ENCODE peak calls at places on chromosomes 2 and 18, in nine cellular contexts. C, W, V, A, L, D, K, E and M are unnamed samples. For H3K36me3, the result is how much of the 10 kb centered on the place peaks cover.

GRCh38 chr2:240434728-240435456 is 571 bp upstream of the GPC1 start:
- DNase-seq in V (peak), A (peak), E (peak), C (peak), W (peak), L (peak), D (peak), K (peak), M (peak)

GRCh38 chr18:1954583-1955312 is 616.6 kb downstream of the METTL4 start:
- DNase-seq in C (no peak), K (no peak), W (no peak), E (no peak), L (no peak), V (no peak), D (no peak), A (no peak), M (no peak)

GRCh38 chr2:105396254-105397024 is 2.4 kb downstream of the FHL2 start:
- DNase-seq in V (no peak), L (no peak), C (no peak), A (no peak), K (peak), D (peak), E (peak), W (peak), M (no peak)

GRCh38 chr2:234422895-234423505 is 73.9 kb downstream of the ARL4C start:
- DNase-seq in A (no peak), K (no peak), C (no peak), E (no peak), V (peak), W (no peak), L (no peak), D (no peak), M (no peak)

GRCh38 chr2:37389984-37390765 is 45.7 kb downstream of the QPCT start:
- DNase-seq in D (no peak), V (peak), W (peak), E (peak), L (peak), A (peak), K (no peak), C (no peak), M (no peak)

GRCh38 chr2:28352726-28353125 is 39.9 kb upstream of the FOSL2 start:
- DNase-seq in V (no peak), K (peak), E (no peak), C (peak), D (no peak), A (no peak), L (no peak), W (no peak), M (no peak)

GRCh38 chr18:35117951-35118411 is 76.8 kb downstream of the MAPRE2 start:
- DNase-seq in W (no peak), D (no peak), V (no peak), K (no peak), L (no peak), E (no peak), A (no peak), C (no peak), M (no peak)

GRCh38 chr2:57373530-57373929 is 673.1 kb upstream of the VRK2 start:
- DNase-seq in A (no peak), K (no peak), L (no peak), V (no peak), C (no peak), D (no peak), W (peak), E (no peak), M (no peak)

GRCh38 chr2:149544692-149545091 is 42.9 kb downstream of the MMADHC start:
- DNase-seq in E (no peak), A (no peak), C (no peak), L (no peak), W (no peak), V (peak), K (no peak), D (no peak), M (no peak)

GRCh38 chr2:207163815-207164747 is 1.7 kb downstream of the KLF7 start:
- DNase-seq in C (peak), E (peak), L (no peak), W (peak), A (peak), K (peak), D (peak), V (peak), M (peak)

GRCh38 chr2:218070587-218070986 is 1.5 kb downstream of the RUFY4 start:
- DNase-seq in V (no peak), L (no peak), K (no peak), C (no peak), A (no peak), E (no peak), D (no peak), W (no peak), M (no peak)

GRCh38 chr18:40382191-40382590 is 1572.8 kb upstream of the PIK3C3 start:
- DNase-seq in E (no peak), V (no peak), A (no peak), L (no peak), C (no peak), D (no peak), W (no peak), K (no peak), M (no peak)

GRCh38 chr18:46320928-46321855 is 217.0 kb downstream of the HAUS1 start:
- DNase-seq in L (no peak), D (no peak), A (no peak), E (no peak), V (no peak), K (no peak), C (no peak), W (no peak), M (no peak)

GRCh38 chr18:26008619-26009018 is 81.8 kb downstream of the SS18 start:
- DNase-seq in C (no peak), K (no peak), V (no peak), W (no peak), D (no peak), L (no peak), E (no peak), A (no peak), M (no peak)

GRCh38 chr18:79511271-79511670 is 115.5 kb downstream of the NFATC1 start:
- DNase-seq in W (no peak), L (no peak), C (no peak), V (no peak), E (peak), A (peak), D (peak), K (peak), M (no peak)

GRCh38 chr2:134160793-134161504 is 92.9 kb upstream of the MGAT5 start:
- DNase-seq in C (peak), W (peak), L (no peak), A (peak), D (no peak), V (no peak), E (no peak), K (no peak), M (peak)

GRCh38 chr2:218022131-218022850 is 19.5 kb upstream of the TNS1 start:
- DNase-seq in V (no peak), W (no peak), L (peak), D (no peak), E (peak), K (peak), C (peak), A (peak), M (peak)

GRCh38 chr2:96325038-96325883 is at the start of gene ITPRIPL1:
- DNase-seq in E (no peak), V (peak), C (no peak), D (peak), A (peak), W (peak), K (peak), L (peak), M (no peak)

GRCh38 chr18:76937597-76937996 is 115.2 kb downstream of the ZNF236 start:
- DNase-seq in L (no peak), W (no peak), V (no peak), A (no peak), E (no peak), D (no peak), K (no peak), C (no peak), M (no peak)

GRCh38 chr2:166653185-166653813 is 159.2 kb upstream of the SCN7A start:
- DNase-seq in W (no peak), A (no peak), L (no peak), V (no peak), C (no peak), K (no peak), D (no peak), E (no peak), M (no peak)

GRCh38 chr2:56448999-56449431 is 265.2 kb downstream of the CCDC85A start:
- DNase-seq in L (no peak), C (no peak), V (no peak), D (no peak), A (no peak), E (no peak), W (peak), K (no peak), M (peak)

GRCh38 chr2:120768112-120769048 is 32.7 kb downstream of the GLI2 start:
- DNase-seq in L (peak), K (no peak), E (peak), D (no peak), W (no peak), A (no peak), C (peak), V (no peak), M (no peak)

GRCh38 chr18:68972176-68972575 is 174.3 kb downstream of the CCDC102B start:
- DNase-seq in E (no peak), L (no peak), W (peak), D (no peak), C (no peak), K (no peak), A (no peak), V (no peak), M (no peak)

GRCh38 chr2:127597046-127597983 is 48.6 kb upstream of the GPR17 start:
- DNase-seq in K (no peak), D (peak), E (no peak), C (no peak), W (no peak), V (no peak), L (peak), A (no peak), M (no peak)

GRCh38 chr2:42957109-42958035 is 165.0 kb upstream of the HAAO start:
- DNase-seq in C (no peak), K (no peak), L (peak), A (no peak), V (no peak), W (peak), D (no peak), E (no peak), M (no peak)

GRCh38 chr2:145038041-145038525 is 518.2 kb upstream of the ZEB2 start:
- DNase-seq in K (no peak), C (no peak), W (no peak), D (no peak), E (no peak), L (no peak), A (no peak), V (no peak), M (no peak)

GRCh38 chr2:210584834-210585233 is 28.4 kb downstream of the CPS1 start:
- DNase-seq in C (no peak), K (no peak), A (no peak), W (peak), E (no peak), L (no peak), D (no peak), V (no peak), M (no peak)

GRCh38 chr2:236289766-236290462 is 25.7 kb upstream of the ASB18 start:
- DNase-seq in L (no peak), D (no peak), A (no peak), C (no peak), V (no peak), W (no peak), K (no peak), E (no peak), M (peak)

GRCh38 chr2:27020337-27020948 is 12.3 kb upstream of the TMEM214 start:
- DNase-seq in W (no peak), K (peak), E (peak), A (no peak), L (no peak), D (peak), C (peak), V (no peak), M (peak)

GRCh38 chr2:63669596-63669995 is 80.8 kb downstream of the MDH1 start:
- DNase-seq in E (no peak), A (no peak), D (no peak), K (no peak), V (no peak), L (no peak), C (no peak), W (no peak), M (no peak)

GRCh38 chr2:20677301-20678176 is 10.6 kb downstream of the GDF7 start:
- DNase-seq in L (peak), K (no peak), W (no peak), D (no peak), C (no peak), A (no peak), E (no peak), V (no peak), M (no peak)
- H3K36me3 ChIP-seq in L (under half), K (under half), W (under half), D (under half), C (under half), A (under half), E (under half), V (under half), M (under half)

GRCh38 chr2:55309441-55309840 is 40.4 kb upstream of the MTIF2 start:
- DNase-seq in A (no peak), L (no peak), V (peak), D (no peak), C (no peak), W (peak), K (no peak), E (no peak), M (no peak)
- H3K36me3 ChIP-seq in A (under half), L (under half), V (under half), D (under half), C (under half), W (under half), K (under half), E (under half), M (under half)

GRCh38 chr2:174376967-174377366 is 18.6 kb upstream of the SCRN3 start:
- DNase-seq in K (no peak), W (no peak), V (no peak), D (no peak), C (no peak), A (no peak), L (no peak), E (no peak), M (no peak)
- H3K36me3 ChIP-seq in K (half or more), W (under half), V (half or more), D (half or more), C (half or more), A (half or more), L (under half), E (under half), M (under half)

DNA sequence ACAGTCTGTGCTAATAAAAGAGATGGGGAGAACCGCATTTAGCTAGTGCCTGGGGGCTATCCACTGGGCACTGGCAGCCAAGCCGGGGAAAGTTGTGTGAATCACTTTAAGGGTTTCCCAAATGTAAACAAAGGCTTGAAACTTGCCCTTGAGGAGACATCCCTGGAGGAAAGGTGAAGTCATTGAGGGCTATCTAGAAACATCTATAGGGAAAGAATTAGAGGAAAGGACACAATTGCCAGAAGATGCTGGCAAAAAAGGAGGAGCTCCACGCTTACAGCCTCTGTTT is 8.9 kb upstream of the EFHD1 start:
- DNase-seq in K (no peak), D (no peak), V (no peak), E (no peak), W (peak), L (no peak), C (no peak), A (no peak), M (no peak)
- H3K36me3 ChIP-seq in K (under half), D (under half), V (under half), E (under half), W (under half), L (under half), C (under half), A (under half), M (under half)

GRCh38 chr2:73080321-73081131 is 9.0 kb upstream of the SFXN5 start:
- DNase-seq in W (no peak), V (no peak), E (no peak), A (no peak), L (peak), K (no peak), C (no peak), D (no peak), M (no peak)
- H3K36me3 ChIP-seq in W (under half), V (under half), E (under half), A (under half), L (under half), K (under half), C (under half), D (half or more), M (under half)